ENCODE peak calls at places on chromosomes 16 and 17, in four cellular contexts. One of them, this sample, is unnamed. For H3K9me3, the result is how much of the 10 kb centered on the place peaks cover.

GRCh38 chr17:50638851-50639767 is 4.4 kb downstream of the ABCC3 start:
- DNase-seq in tibial nerve: peak
- DNase-seq in pancreas: peak
- DNase-seq in breast epithelium: peak
- DNase-seq in this sample: peak

GRCh38 chr16:12767897-12768296 is 35.8 kb downstream of the CPPED1 start:
- DNase-seq in tibial nerve: no peak
- DNase-seq in pancreas: no peak
- DNase-seq in breast epithelium: no peak
- DNase-seq in this sample: no peak

GRCh38 chr16:51888021-51888420 is 658.9 kb downstream of the TOX3 start:
- DNase-seq in breast epithelium: no peak
- DNase-seq in tibial nerve: no peak
- DNase-seq in pancreas: no peak
- DNase-seq in this sample: no peak

GRCh38 chr17:83076930-83077329 is 2.5 kb upstream of the METRNL start:
- DNase-seq in breast epithelium: no peak
- DNase-seq in tibial nerve: no peak
- DNase-seq in pancreas: peak
- DNase-seq in this sample: no peak

GRCh38 chr16:30649725-30650368 is 913 bp upstream of the PRR14 start:
- DNase-seq in breast epithelium: peak
- DNase-seq in tibial nerve: peak
- DNase-seq in pancreas: no peak
- DNase-seq in this sample: no peak

GRCh38 chr16:81319221-81319912 is 4.6 kb downstream of the GAN start:
- DNase-seq in tibial nerve: no peak
- DNase-seq in pancreas: no peak
- DNase-seq in breast epithelium: peak
- DNase-seq in this sample: no peak

GRCh38 chr16:67456383-67457140 is 24.4 kb downstream of the ATP6V0D1 start:
- DNase-seq in pancreas: peak
- DNase-seq in breast epithelium: peak
- DNase-seq in tibial nerve: no peak
- DNase-seq in this sample: peak

GRCh38 chr17:43453331-43453812 is 30.4 kb upstream of the DHX8 start:
- DNase-seq in pancreas: no peak
- DNase-seq in breast epithelium: no peak
- DNase-seq in tibial nerve: no peak
- DNase-seq in this sample: no peak

GRCh38 chr17:15999974-16000827 is 577 bp downstream of the TTC19 start:
- DNase-seq in tibial nerve: no peak
- DNase-seq in pancreas: no peak
- DNase-seq in breast epithelium: no peak
- DNase-seq in this sample: no peak

GRCh38 chr17:16301963-16302855 is 51.1 kb downstream of the CENPV start:
- DNase-seq in breast epithelium: no peak
- DNase-seq in tibial nerve: no peak
- DNase-seq in pancreas: no peak
- DNase-seq in this sample: no peak

GRCh38 chr17:1109606-1110523 is 69.9 kb downstream of the ABR start:
- DNase-seq in breast epithelium: no peak
- DNase-seq in pancreas: no peak
- DNase-seq in tibial nerve: no peak
- DNase-seq in this sample: peak

GRCh38 chr16:81445143-81445922 is 725 bp downstream of the CMIP start:
- DNase-seq in tibial nerve: no peak
- DNase-seq in pancreas: peak
- DNase-seq in breast epithelium: no peak
- DNase-seq in this sample: peak

GRCh38 chr17:40290629-40291296 is 3.1 kb downstream of the CDC6 start:
- DNase-seq in pancreas: no peak
- DNase-seq in breast epithelium: no peak
- DNase-seq in tibial nerve: no peak
- DNase-seq in this sample: no peak

GRCh38 chr17:5719976-5720375 is 135.7 kb upstream of the NLRP1 start:
- DNase-seq in tibial nerve: no peak
- DNase-seq in pancreas: no peak
- DNase-seq in breast epithelium: no peak
- DNase-seq in this sample: no peak

GRCh38 chr17:8122391-8122922 is 1.4 kb downstream of the HES7 start:
- DNase-seq in pancreas: no peak
- DNase-seq in tibial nerve: no peak
- DNase-seq in breast epithelium: no peak
- DNase-seq in this sample: no peak

GRCh38 chr16:54066451-54067056 is 220.0 kb downstream of the IRX3 start:
- DNase-seq in pancreas: no peak
- DNase-seq in tibial nerve: no peak
- DNase-seq in breast epithelium: peak
- DNase-seq in this sample: no peak

GRCh38 chr16:81518439-81518757 is 73.8 kb downstream of the CMIP start:
- DNase-seq in pancreas: no peak
- DNase-seq in tibial nerve: no peak
- DNase-seq in breast epithelium: no peak
- DNase-seq in this sample: no peak

GRCh38 chr17:80720624-80721577 is 176.3 kb downstream of the RPTOR start:
- DNase-seq in tibial nerve: no peak
- DNase-seq in breast epithelium: no peak
- DNase-seq in pancreas: no peak
- DNase-seq in this sample: peak

GRCh38 chr17:43477832-43478634 is 5.7 kb upstream of the DHX8 start:
- DNase-seq in tibial nerve: no peak
- DNase-seq in breast epithelium: no peak
- DNase-seq in pancreas: no peak
- DNase-seq in this sample: no peak

GRCh38 chr16:89054714-89055113 is 38.9 kb upstream of the ACSF3 start:
- DNase-seq in tibial nerve: no peak
- DNase-seq in breast epithelium: no peak
- DNase-seq in pancreas: no peak
- DNase-seq in this sample: no peak

GRCh38 chr16:31351937-31352315 is 3.0 kb upstream of the ITGAX start:
- DNase-seq in pancreas: no peak
- DNase-seq in tibial nerve: no peak
- DNase-seq in breast epithelium: no peak
- DNase-seq in this sample: peak

GRCh38 chr16:16036359-16036792 is 87.0 kb downstream of the ABCC1 start:
- DNase-seq in breast epithelium: no peak
- DNase-seq in tibial nerve: no peak
- DNase-seq in pancreas: no peak
- DNase-seq in this sample: no peak

GRCh38 chr17:320809-321385 is 31.7 kb downstream of the RPH3AL start:
- DNase-seq in breast epithelium: no peak
- DNase-seq in pancreas: peak
- DNase-seq in tibial nerve: no peak
- DNase-seq in this sample: no peak

GRCh38 chr16:47058295-47059086 is 85.0 kb upstream of the DNAJA2 start:
- DNase-seq in breast epithelium: no peak
- DNase-seq in pancreas: no peak
- DNase-seq in tibial nerve: no peak
- DNase-seq in this sample: peak

GRCh38 chr17:10803350-10803749 is 549 bp downstream of the TMEM238L start:
- DNase-seq in tibial nerve: no peak
- DNase-seq in breast epithelium: no peak
- DNase-seq in pancreas: no peak
- DNase-seq in this sample: peak

GRCh38 chr16:66740010-66740409 is 11.4 kb downstream of the DYNC1LI2 start:
- DNase-seq in pancreas: no peak
- DNase-seq in tibial nerve: no peak
- DNase-seq in breast epithelium: no peak
- DNase-seq in this sample: peak

GRCh38 chr17:56638536-56639177 is 45.2 kb downstream of the NOG start:
- DNase-seq in tibial nerve: no peak
- DNase-seq in breast epithelium: no peak
- DNase-seq in pancreas: no peak
- DNase-seq in this sample: no peak

GRCh38 chr16:11670171-11671131 is 2.2 kb downstream of the SNN start:
- DNase-seq in pancreas: peak
- DNase-seq in tibial nerve: no peak
- DNase-seq in breast epithelium: peak
- DNase-seq in this sample: no peak

GRCh38 chr16:30761928-30762902 is at the start of the genes CFAP119 and RNF40:
- DNase-seq in breast epithelium: peak
- DNase-seq in pancreas: peak
- DNase-seq in tibial nerve: peak
- DNase-seq in this sample: peak

GRCh38 chr17:49447603-49448325 is 33.1 kb upstream of the PHB1 start:
- DNase-seq in pancreas: no peak
- DNase-seq in breast epithelium: no peak
- DNase-seq in tibial nerve: no peak
- DNase-seq in this sample: no peak

GRCh38 chr16:67001726-67002125 is 13.3 kb downstream of the CES4A start:
- DNase-seq in pancreas: no peak
- DNase-seq in tibial nerve: no peak
- DNase-seq in breast epithelium: no peak
- DNase-seq in this sample: no peak

GRCh38 chr17:57811633-57812280 is 38.1 kb downstream of the MRPS23 start:
- DNase-seq in breast epithelium: no peak
- DNase-seq in tibial nerve: no peak
- DNase-seq in pancreas: no peak
- DNase-seq in this sample: no peak
- H3K27ac ChIP-seq in breast epithelium: peak
- H3K27ac ChIP-seq in tibial nerve: no peak
- H3K27ac ChIP-seq in pancreas: no peak
- H3K27ac ChIP-seq in this sample: no peak

DNA sequence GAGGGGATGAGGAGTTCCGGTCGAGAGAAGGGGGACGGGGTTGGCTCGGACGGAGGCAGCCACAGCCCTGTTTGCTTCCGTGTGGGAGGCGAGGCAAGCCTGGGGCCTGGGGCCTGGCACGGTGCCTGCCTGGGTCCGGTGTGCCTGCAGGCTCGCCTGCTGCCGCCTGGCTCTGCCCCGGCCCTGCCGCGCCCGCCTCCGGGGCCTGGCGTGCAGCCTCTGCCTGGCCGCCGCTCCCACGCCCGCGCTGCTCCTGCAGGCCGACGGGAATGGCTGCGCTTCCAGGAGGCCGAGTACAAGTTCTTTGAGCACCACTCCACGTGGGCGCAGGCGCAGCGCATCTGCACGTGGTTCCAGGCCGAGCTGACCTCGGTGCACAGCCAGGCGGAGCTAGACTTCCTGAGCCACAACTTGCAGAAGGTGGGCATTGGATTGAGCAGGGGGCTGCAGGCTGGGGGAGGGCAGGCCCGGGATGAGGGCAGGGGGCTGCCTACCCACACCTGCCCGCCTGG is 53.1 kb downstream of the MRC2 start:
- DNase-seq in pancreas: no peak
- DNase-seq in breast epithelium: peak
- DNase-seq in tibial nerve: no peak
- DNase-seq in this sample: no peak
- H3K9me3 ChIP-seq in pancreas: under half
- H3K9me3 ChIP-seq in breast epithelium: under half
- H3K9me3 ChIP-seq in tibial nerve: under half
- H3K9me3 ChIP-seq in this sample: under half

GRCh38 chr17:19482571-19482970 is 51.1 kb upstream of the SLC47A1 start:
- DNase-seq in breast epithelium: no peak
- DNase-seq in pancreas: no peak
- DNase-seq in tibial nerve: no peak
- DNase-seq in this sample: no peak
- H3K27ac ChIP-seq in breast epithelium: peak
- H3K27ac ChIP-seq in pancreas: no peak
- H3K27ac ChIP-seq in tibial nerve: peak
- H3K27ac ChIP-seq in this sample: peak

GRCh38 chr16:915546-915945 is 55.2 kb downstream of the LMF1 start:
- DNase-seq in tibial nerve: no peak
- DNase-seq in breast epithelium: no peak
- DNase-seq in pancreas: no peak
- DNase-seq in this sample: no peak

GRCh38 chr16:913817-914440 is 56.9 kb downstream of the LMF1 start:
- DNase-seq in breast epithelium: no peak
- DNase-seq in pancreas: no peak
- DNase-seq in tibial nerve: no peak
- DNase-seq in this sample: no peak

GRCh38 chr16:912684-913613 is 57.8 kb downstream of the LMF1 start:
- DNase-seq in breast epithelium: no peak
- DNase-seq in tibial nerve: peak
- DNase-seq in pancreas: peak
- DNase-seq in this sample: no peak

GRCh38 chr16:916400-916799 is 54.4 kb downstream of the LMF1 start:
- DNase-seq in breast epithelium: no peak
- DNase-seq in pancreas: no peak
- DNase-seq in tibial nerve: no peak
- DNase-seq in this sample: no peak

DNA sequence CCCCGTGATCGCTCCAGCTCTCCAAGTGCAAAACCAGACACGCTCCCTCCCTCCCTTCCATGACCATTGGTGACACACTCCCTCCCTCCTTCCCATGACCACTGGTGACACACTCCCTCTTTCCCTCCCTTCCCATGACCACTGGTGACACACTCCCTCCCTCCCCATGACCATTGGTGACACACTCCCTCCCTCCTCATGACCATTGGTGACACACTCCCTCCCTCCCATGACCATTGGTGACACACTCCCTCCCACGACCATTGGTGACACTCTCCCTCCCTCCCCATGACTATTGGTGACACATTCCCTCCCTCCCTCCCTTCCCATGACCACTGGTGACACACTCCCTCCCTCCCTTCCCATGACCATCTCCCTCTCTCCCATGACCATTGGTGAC is 56.3 kb downstream of the LMF1 start:
- DNase-seq in tibial nerve: no peak
- DNase-seq in pancreas: no peak
- DNase-seq in breast epithelium: no peak
- DNase-seq in this sample: no peak
- H3K9me3 ChIP-seq in tibial nerve: under half
- H3K9me3 ChIP-seq in pancreas: under half
- H3K9me3 ChIP-seq in breast epithelium: under half
- H3K9me3 ChIP-seq in this sample: under half